ENCODE peak calls at places on chromosomes 13 and 19, in seven cellular contexts. N is breast epithelium, C is upper lobe of left lung, H is GM12892, W is K562, G is stomach, V is GM12878. P is an unnamed sample.

GRCh38 chr13:74115138-74115537 is 19.1 kb downstream of the KLF12 start:
- DNase-seq in G (no peak), N (no peak), H (no peak), W (no peak), V (no peak), C (no peak), P (no peak)

GRCh38 chr13:95099541-95099940 is 201.7 kb downstream of the ABCC4 start:
- DNase-seq in V (no peak), C (no peak), G (peak), W (no peak), N (no peak), H (no peak), P (no peak)

GRCh38 chr13:38350114-38350617 is 515 bp downstream of the UFM1 start:
- DNase-seq in N (peak), G (peak), H (no peak), C (peak), V (no peak), W (peak), P (peak)

GRCh38 chr19:51703655-51704515 is 10.8 kb downstream of the SPACA6 start:
- DNase-seq in H (peak), V (peak), C (peak), N (peak), W (peak), G (peak), P (peak)

GRCh38 chr19:9565900-9566705 is 18.2 kb downstream of the ZNF121 start:
- DNase-seq in V (no peak), G (no peak), W (no peak), N (no peak), C (no peak), H (no peak), P (no peak)

GRCh38 chr13:23450340-23451046 is 17.0 kb upstream of the SACS start:
- DNase-seq in G (no peak), V (no peak), C (no peak), H (no peak), W (no peak), N (no peak), P (no peak)

GRCh38 chr19:3710265-3710812 is 2.2 kb downstream of the TJP3 start:
- DNase-seq in N (peak), V (no peak), G (peak), H (no peak), C (peak), W (peak), P (peak)

GRCh38 chr13:113854238-113855011 is 9.5 kb downstream of the GAS6 start:
- DNase-seq in N (peak), W (no peak), V (no peak), G (no peak), C (no peak), H (peak), P (peak)

GRCh38 chr13:112966776-112967175 is 2.2 kb upstream of the MCF2L start:
- DNase-seq in G (no peak), C (no peak), N (no peak), V (no peak), H (no peak), W (no peak), P (peak)

GRCh38 chr13:112056739-112057433 is 10.1 kb upstream of the SOX1 start:
- DNase-seq in H (no peak), N (no peak), W (no peak), V (no peak), C (no peak), G (no peak), P (peak)

GRCh38 chr13:50684366-50684765 is 159.1 kb downstream of the DLEU7 start:
- DNase-seq in N (no peak), C (no peak), W (no peak), G (no peak), V (no peak), H (no peak), P (no peak)

GRCh38 chr13:24632382-24633121 is 47.7 kb upstream of the ATP12A start:
- DNase-seq in W (no peak), N (no peak), G (no peak), V (no peak), H (no peak), C (no peak), P (no peak)

GRCh38 chr19:40411125-40411842 is 1.9 kb downstream of the PRX start:
- DNase-seq in V (no peak), H (no peak), N (peak), W (no peak), C (peak), G (no peak), P (no peak)
- TF ChIP-seq POLR2AphosphoS5 in V (no peak), H (no peak), N (no peak), W (no peak), C (no peak), G (no peak), P (peak)

GRCh38 chr19:40348125-40348913 is at the start of the genes C19orf47 and PLD3:
- DNase-seq in N (peak), V (peak), H (peak), G (peak), W (peak), C (peak), P (peak)
- TF ChIP-seq POLR2A in N (peak), V (peak), H (peak), G (no peak), W (peak), C (peak), P (peak)

GRCh38 chr19:40714519-40715299 is 2.0 kb downstream of the COQ8B start:
- DNase-seq in V (peak), C (peak), W (peak), G (peak), H (peak), N (peak), P (peak)
- TF ChIP-seq POLR2AphosphoS5 in V (no peak), C (peak), W (no peak), G (no peak), H (no peak), N (no peak), P (peak)

DNA sequence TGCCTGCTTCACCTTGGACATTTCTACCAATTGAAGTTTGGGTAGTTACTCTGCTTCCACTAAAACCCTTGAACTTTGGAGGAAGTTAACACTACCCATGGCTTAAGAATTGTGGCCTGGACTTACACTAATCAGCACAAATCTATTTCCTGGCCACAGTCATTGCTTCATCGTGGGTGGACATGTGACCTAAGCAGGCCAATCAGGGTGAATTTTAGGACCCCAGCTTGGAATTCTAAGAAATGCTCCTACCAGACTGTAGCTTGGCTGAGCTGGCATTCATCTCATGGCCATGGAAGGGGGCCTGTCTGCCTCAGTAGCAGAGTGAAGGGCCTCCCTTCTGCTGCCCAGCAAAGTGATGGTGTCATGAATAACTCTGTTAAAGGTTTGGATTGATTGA is 58.3 kb upstream of the SLC15A1 start:
- DNase-seq in W (no peak), H (no peak), C (no peak), G (no peak), N (no peak), V (no peak), P (no peak)
- TF ChIP-seq POLR2A in W (no peak), H (no peak), C (no peak), G (no peak), N (no peak), V (no peak), P (no peak)

DNA sequence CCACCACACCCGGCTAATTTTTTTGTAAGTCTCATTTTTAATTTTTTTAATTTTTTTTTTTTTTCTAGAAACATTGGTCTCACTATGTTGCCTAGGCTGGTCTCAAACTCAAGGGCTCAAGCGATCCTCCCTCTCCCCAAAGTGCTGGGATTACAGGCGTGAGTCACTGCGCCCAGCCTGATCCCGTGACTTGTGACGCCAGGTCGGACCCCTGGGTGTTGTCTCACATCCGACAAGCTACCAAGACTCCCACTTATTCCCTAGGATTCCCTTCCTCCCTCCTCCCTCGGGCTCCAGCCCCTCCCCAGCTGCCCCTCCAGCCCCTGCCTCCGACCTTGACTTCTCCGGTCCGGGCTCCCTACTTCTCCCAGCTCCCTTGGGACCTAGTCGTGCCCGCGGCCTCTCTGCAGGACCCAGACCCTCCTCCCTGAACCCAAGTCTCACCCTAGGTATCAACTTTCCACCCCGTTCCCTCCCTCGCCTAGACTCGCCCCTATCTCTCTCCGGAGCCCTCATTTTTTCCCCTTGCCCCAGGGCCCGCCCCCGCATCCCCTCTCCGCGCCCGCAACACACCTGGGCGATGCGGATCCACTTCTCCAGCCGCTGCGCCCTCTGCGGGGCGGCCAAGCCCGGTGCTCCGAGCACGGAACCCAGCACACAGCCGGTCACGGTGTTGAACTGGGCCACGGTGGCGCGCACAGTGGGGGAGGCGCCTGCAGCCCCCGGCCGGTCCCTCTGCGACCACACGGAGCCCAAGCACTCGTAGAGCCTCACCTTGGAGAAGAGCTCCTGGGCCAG is 13.1 kb downstream of the RGL3 start:
- DNase-seq in N (no peak), C (no peak), V (no peak), H (no peak), W (no peak), G (no peak), P (peak)
- TF ChIP-seq POLR2AphosphoS5 in N (no peak), C (no peak), V (no peak), H (no peak), W (no peak), G (no peak), P (no peak)

DNA sequence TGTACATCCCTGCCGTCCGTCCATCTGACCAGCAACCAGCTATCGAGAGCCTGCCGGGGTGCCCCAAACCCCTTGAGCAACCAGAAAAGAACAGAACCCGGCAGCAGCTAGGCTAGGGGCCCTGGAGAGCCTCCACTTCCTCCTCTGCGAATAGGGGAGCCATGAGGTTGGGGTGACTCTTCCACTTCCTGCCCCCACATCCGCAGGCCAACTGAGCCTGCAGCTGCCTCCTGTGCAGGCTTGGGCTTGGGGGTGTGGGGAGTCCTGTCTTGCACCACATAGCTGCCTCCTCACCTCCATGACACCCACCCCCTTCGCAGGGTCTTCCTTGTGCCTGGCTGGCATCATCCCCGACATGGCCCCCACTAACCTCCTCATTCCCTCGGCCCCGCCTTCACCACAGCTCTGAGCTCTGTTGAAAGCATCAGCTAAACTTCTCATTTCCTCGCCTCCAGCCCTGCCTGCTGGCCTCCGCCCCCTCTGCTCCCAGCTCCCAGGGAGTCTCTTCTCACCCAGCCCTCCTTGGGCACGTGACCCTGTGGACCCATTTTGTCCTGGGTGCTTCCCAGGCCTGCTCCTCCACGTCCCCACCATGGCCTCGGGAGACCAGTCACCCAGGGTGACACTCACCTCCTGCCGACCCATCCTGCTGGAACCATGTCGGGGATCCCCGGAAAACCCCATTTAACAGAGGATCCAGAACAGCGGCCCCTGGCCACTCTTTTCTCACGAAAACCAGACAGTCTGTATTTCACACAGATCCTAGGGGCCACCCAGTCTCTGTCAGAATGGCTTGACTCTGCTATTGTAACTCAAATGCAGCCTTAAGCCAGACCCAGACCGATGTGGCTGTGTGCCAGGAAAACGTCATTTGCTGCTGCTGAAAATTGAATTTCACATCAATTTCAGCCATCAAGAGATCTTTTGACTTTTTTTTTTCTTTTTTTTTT is 50.4 kb downstream of the MYO9B start:
- DNase-seq in V (peak), G (peak), W (no peak), C (peak), H (peak), N (peak), P (peak)
- TF ChIP-seq POLR2A in V (peak), G (no peak), W (no peak), C (no peak), H (peak), N (no peak), P (no peak)

GRCh38 chr13:66915596-66916185 is 314.4 kb downstream of the PCDH9 start:
- DNase-seq in V (no peak), C (no peak), H (no peak), W (no peak), G (no peak), N (no peak), P (no peak)
- TF ChIP-seq POLR2AphosphoS5 in V (no peak), C (no peak), H (no peak), W (no peak), G (no peak), N (no peak), P (no peak)